ENCODE peak calls at places on chromosomes 4 and X, in eight cellular contexts. M, X, R, K, G, U, I and H are unnamed samples.

GRCh38 chrX:119735467-119735866 is 22.9 kb upstream of the SOWAHD start:
- DNase-seq in M (peak; percentile 60), X (no peak), R (no peak), K (no peak), G (no peak), U (no peak), I (no peak), H (no peak)

GRCh38 chr4:151801547-151802516 is 41.0 kb upstream of the GATB start:
- DNase-seq in M (no peak), X (peak; percentile 66), R (peak; percentile 69), K (peak; percentile 33), G (peak; percentile 38), U (peak; percentile 63), I (peak; percentile 52), H (no peak)

GRCh38 chr4:62881901-62882300 is 1527.3 kb downstream of the TECRL start:
- DNase-seq in M (no peak), X (no peak), R (no peak), K (no peak), G (no peak), U (no peak), I (no peak), H (no peak)

GRCh38 chr4:121977251-121978168 is 25.6 kb upstream of the TRPC3 start:
- DNase-seq in M (no peak), X (peak; percentile 12), R (no peak), K (no peak), G (no peak), U (no peak), I (peak; percentile 0), H (no peak)

GRCh38 chr4:153571006-153571545 is 104.9 kb downstream of the TMEM131L start:
- DNase-seq in M (no peak), X (peak; percentile 31), R (no peak), K (no peak), G (no peak), U (no peak), I (no peak), H (no peak)

GRCh38 chr4:100982345-100982744 is 365.0 kb downstream of the PPP3CA start:
- DNase-seq in M (no peak), X (no peak), R (no peak), K (no peak), G (no peak), U (no peak), I (no peak), H (no peak)

GRCh38 chrX:455673-456072 is 69.0 kb upstream of the PPP2R3B start:
- DNase-seq in M (no peak), X (no peak), R (no peak), K (no peak), G (no peak), U (no peak), I (no peak), H (no peak)

GRCh38 chrX:22698151-22698550 is 301.6 kb upstream of the DDX53 start:
- DNase-seq in M (no peak), X (no peak), R (no peak), K (no peak), G (no peak), U (no peak), I (no peak), H (no peak)

GRCh38 chr4:76867880-76868655 is 29.9 kb downstream of the SOWAHB start:
- DNase-seq in M (no peak), X (peak; percentile 52), R (no peak), K (no peak), G (no peak), U (no peak), I (peak; percentile 12), H (no peak)

GRCh38 chr4:55675196-55675793 is 39.2 kb upstream of the NMU start:
- DNase-seq in M (no peak), X (no peak), R (no peak), K (no peak), G (no peak), U (no peak), I (no peak), H (no peak)

GRCh38 chrX:2587146-2587545 is 86.4 kb upstream of the DHRSX start:
- DNase-seq in M (no peak), X (no peak), R (no peak), K (no peak), G (no peak), U (no peak), I (no peak), H (no peak)

GRCh38 chr4:122341906-122342305 is 36.9 kb upstream of the ADAD1 start:
- DNase-seq in M (no peak), X (peak; percentile 1), R (no peak), K (peak; percentile 39), G (no peak), U (peak; percentile 88), I (peak; percentile 48), H (no peak)

GRCh38 chrX:85698921-85699320 is 319.5 kb upstream of the POF1B start:
- DNase-seq in M (no peak), X (no peak), R (no peak), K (no peak), G (no peak), U (no peak), I (no peak), H (no peak)

GRCh38 chr4:39278476-39278875 is 87.7 kb downstream of the RFC1 start:
- DNase-seq in M (no peak), X (no peak), R (no peak), K (no peak), G (no peak), U (no peak), I (no peak), H (no peak)

GRCh38 chrX:136909119-136909705 is 28.7 kb upstream of the RBMX start:
- DNase-seq in M (peak; percentile 71), X (peak; percentile 80), R (peak; percentile 93), K (peak; percentile 32), G (peak; percentile 67), U (peak; percentile 82), I (peak; percentile 94), H (peak; percentile 82)

GRCh38 chrX:30141966-30142365 is 73.4 kb upstream of the MAGEB2 start:
- DNase-seq in M (peak; percentile 13), X (peak; percentile 12), R (peak; percentile 31), K (peak; percentile 13), G (no peak), U (peak; percentile 25), I (peak; percentile 62), H (peak; percentile 5)

GRCh38 chr4:100826808-100827548 is 309.2 kb upstream of the EMCN start:
- DNase-seq in M (no peak), X (no peak), R (no peak), K (no peak), G (no peak), U (no peak), I (no peak), H (no peak)

GRCh38 chr4:107018336-107018735 is 17.8 kb downstream of the DKK2 start:
- DNase-seq in M (no peak), X (no peak), R (no peak), K (no peak), G (no peak), U (no peak), I (no peak), H (no peak)

GRCh38 chr4:124288706-124289486 is 423.6 kb downstream of the ANKRD50 start:
- DNase-seq in M (no peak), X (no peak), R (no peak), K (no peak), G (no peak), U (no peak), I (no peak), H (no peak)

GRCh38 chr4:98466868-98467599 is 191.4 kb downstream of the TSPAN5 start:
- DNase-seq in M (no peak), X (no peak), R (no peak), K (no peak), G (no peak), U (no peak), I (no peak), H (no peak)

GRCh38 chrX:30935985-30936384 is 46.9 kb upstream of the TAB3 start:
- DNase-seq in M (no peak), X (peak; percentile 62), R (peak; percentile 14), K (no peak), G (no peak), U (peak; percentile 25), I (peak; percentile 21), H (no peak)

GRCh38 chr4:178894126-178894525 is 1451.9 kb upstream of the AGA start:
- DNase-seq in M (no peak), X (no peak), R (no peak), K (no peak), G (no peak), U (no peak), I (no peak), H (no peak)

GRCh38 chr4:155001229-155001628 is 207.2 kb upstream of the NPY2R start:
- DNase-seq in M (no peak), X (no peak), R (no peak), K (no peak), G (no peak), U (no peak), I (no peak), H (no peak)

GRCh38 chrX:154698630-154699248 is 45.4 kb upstream of the CTAG2 start:
- DNase-seq in M (no peak), X (no peak), R (no peak), K (no peak), G (no peak), U (no peak), I (no peak), H (no peak)

GRCh38 chr4:185113340-185113739 is 29.7 kb upstream of the SLC25A4 start:
- DNase-seq in M (no peak), X (no peak), R (no peak), K (no peak), G (no peak), U (no peak), I (no peak), H (no peak)

GRCh38 chr4:108029321-108029720 is 39.6 kb downstream of the HADH start:
- DNase-seq in M (no peak), X (no peak), R (no peak), K (no peak), G (no peak), U (no peak), I (no peak), H (no peak)

GRCh38 chr4:156771171-156771837 is 200.3 kb downstream of the PDGFC start:
- DNase-seq in M (no peak), X (no peak), R (no peak), K (no peak), G (no peak), U (peak; percentile 87), I (peak; percentile 48), H (peak; percentile 1)

GRCh38 chr4:24686866-24687672 is 102.7 kb upstream of the DHX15 start:
- DNase-seq in M (no peak), X (peak; percentile 67), R (peak; percentile 65), K (no peak), G (no peak), U (peak; percentile 2), I (peak; percentile 27), H (peak; percentile 4)

GRCh38 chr4:187059895-187060294 is 336.2 kb upstream of the FAT1 start:
- DNase-seq in M (no peak), X (no peak), R (no peak), K (no peak), G (no peak), U (no peak), I (no peak), H (no peak)

GRCh38 chr4:177367336-177367735 is 57.7 kb downstream of the NEIL3 start:
- DNase-seq in M (no peak), X (peak; percentile 24), R (no peak), K (peak; percentile 6), G (no peak), U (peak; percentile 13), I (peak; percentile 12), H (no peak)

GRCh38 chr4:57097711-57098110 is 12.5 kb downstream of the IGFBP7 start:
- DNase-seq in M (no peak), X (no peak), R (no peak), K (no peak), G (no peak), U (no peak), I (no peak), H (no peak)